ENCODE peak calls at places on chromosome 6, in five cellular contexts. E is CD14-positive monocyte; H is activated naive CD4-positive, alpha-beta T cell treated with anti-CD3 and anti-CD28 coated beads, Interleukin-2, amount 50 U/mL, for 16 hours; I is retinal pigment epithelial cell; S is foreskin fibroblast. L is an unnamed sample.

GRCh38 chr6:1622220-1622841 is 12.6 kb downstream of the FOXC1 start:
- DNase-seq in I (no peak), H (no peak), S (no peak), E (no peak), L (no peak)

GRCh38 chr6:43187821-43188220 is 5.8 kb downstream of the CUL9 start:
- DNase-seq in H (no peak), E (no peak), S (no peak), I (no peak), L (no peak)

GRCh38 chr6:157585274-157586087 is 204.5 kb downstream of the ZDHHC14 start:
- DNase-seq in H (no peak), S (no peak), I (no peak), E (no peak), L (no peak)

GRCh38 chr6:40986364-40986763 is 52.7 kb downstream of the UNC5CL start:
- DNase-seq in E (no peak), S (no peak), I (no peak), H (no peak), L (no peak)

GRCh38 chr6:158559895-158560786 is at the start of gene TMEM181:
- DNase-seq in I (no peak), H (peak), S (peak), E (peak), L (peak)

GRCh38 chr6:98433325-98433724 is 401.0 kb upstream of the POU3F2 start:
- DNase-seq in I (no peak), S (no peak), E (no peak), H (no peak), L (no peak)

GRCh38 chr6:85464722-85465150 is 14.9 kb downstream of the NT5E start:
- DNase-seq in E (peak), H (no peak), S (peak), I (no peak), L (peak)

GRCh38 chr6:107699191-107700015 is 124.7 kb downstream of the SCML4 start:
- DNase-seq in H (no peak), S (no peak), I (no peak), E (no peak), L (no peak)

GRCh38 chr6:53615633-53616449 is 49.7 kb downstream of the KLHL31 start:
- DNase-seq in S (peak), H (no peak), E (no peak), I (peak), L (peak)

GRCh38 chr6:52603000-52603795 is 26.3 kb upstream of the TRAM2 start:
- DNase-seq in S (peak), I (no peak), E (no peak), H (no peak), L (peak)

GRCh38 chr6:21180155-21180554 is 413.4 kb upstream of the SOX4 start:
- DNase-seq in H (no peak), S (no peak), I (no peak), E (no peak), L (no peak)